ENCODE peak calls at places on chromosomes 5 and 9, in nine cellular contexts. P, Y, W, H, K, Q, V, N and T are unnamed samples.

GRCh38 chr5:13745508-13745907 is 199.0 kb downstream of the DNAH5 start:
- DNase-seq in P (no peak), Y (no peak), W (peak), H (no peak), K (no peak), Q (no peak), V (no peak), N (no peak), T (peak)

GRCh38 chr9:38062498-38063362 is 6.3 kb downstream of the SHB start:
- DNase-seq in P (no peak), Y (no peak), W (no peak), H (no peak), K (no peak), Q (peak), V (no peak), N (no peak), T (peak)

GRCh38 chr9:120859361-120859760 is 16.6 kb upstream of the PSMD5 start:
- DNase-seq in P (no peak), Y (no peak), W (no peak), H (no peak), K (no peak), Q (no peak), V (no peak), N (no peak), T (no peak)

GRCh38 chr5:97102010-97102470 is 40.4 kb downstream of the LIX1 start:
- DNase-seq in P (peak), Y (peak), W (no peak), H (peak), K (no peak), Q (no peak), V (no peak), N (no peak), T (no peak)

GRCh38 chr9:109277451-109277850 is 43.4 kb downstream of the EPB41L4B start:
- DNase-seq in P (no peak), Y (no peak), W (no peak), H (no peak), K (no peak), Q (no peak), V (no peak), N (no peak), T (no peak)

GRCh38 chr5:103706939-103707682 is 144.5 kb upstream of the NUDT12 start:
- DNase-seq in P (no peak), Y (no peak), W (no peak), H (no peak), K (no peak), Q (no peak), V (no peak), N (no peak), T (no peak)

GRCh38 chr5:60455589-60455988 is 244.4 kb downstream of the DEPDC1B start:
- DNase-seq in P (no peak), Y (no peak), W (peak), H (no peak), K (no peak), Q (no peak), V (no peak), N (no peak), T (no peak)

GRCh38 chr5:143985832-143986485 is 174.0 kb downstream of the HMHB1 start:
- DNase-seq in P (no peak), Y (no peak), W (peak), H (no peak), K (peak), Q (no peak), V (no peak), N (no peak), T (peak)

GRCh38 chr5:145495741-145496140 is 339.4 kb downstream of the PRELID2 start:
- DNase-seq in P (no peak), Y (no peak), W (peak), H (no peak), K (peak), Q (no peak), V (no peak), N (no peak), T (peak)

GRCh38 chr5:62791059-62791458 is 212.4 kb downstream of the LRRC70 start:
- DNase-seq in P (no peak), Y (peak), W (peak), H (no peak), K (no peak), Q (no peak), V (no peak), N (no peak), T (no peak)

GRCh38 chr5:168128556-168128955 is 162.9 kb upstream of the WWC1 start:
- DNase-seq in P (no peak), Y (no peak), W (no peak), H (no peak), K (peak), Q (no peak), V (no peak), N (no peak), T (no peak)

GRCh38 chr9:36191290-36191645 is 547 bp downstream of the CLTA start:
- DNase-seq in P (peak), Y (peak), W (peak), H (no peak), K (no peak), Q (peak), V (no peak), N (no peak), T (no peak)

GRCh38 chr5:159105318-159106053 is 5.8 kb upstream of the EBF1 start:
- DNase-seq in P (peak), Y (peak), W (no peak), H (no peak), K (no peak), Q (peak), V (no peak), N (no peak), T (no peak)

GRCh38 chr5:147949711-147950573 is 43.6 kb upstream of the C5orf46 start:
- DNase-seq in P (no peak), Y (peak), W (peak), H (no peak), K (peak), Q (peak), V (no peak), N (no peak), T (peak)

GRCh38 chr9:978117-978830 is 1.8 kb downstream of the DMRT3 start:
- DNase-seq in P (no peak), Y (no peak), W (no peak), H (peak), K (no peak), Q (no peak), V (no peak), N (no peak), T (no peak)

GRCh38 chr5:6078881-6079280 is 299.5 kb downstream of the MED10 start:
- DNase-seq in P (no peak), Y (no peak), W (no peak), H (peak), K (no peak), Q (no peak), V (peak), N (no peak), T (no peak)

GRCh38 chr9:14316574-14317304 is 2.8 kb upstream of the NFIB start:
- DNase-seq in P (no peak), Y (peak), W (no peak), H (no peak), K (no peak), Q (no peak), V (no peak), N (peak), T (no peak)

GRCh38 chr5:141223112-141223783 is at the start of gene PCDHB14:
- DNase-seq in P (no peak), Y (peak), W (peak), H (no peak), K (no peak), Q (no peak), V (no peak), N (no peak), T (peak)

GRCh38 chr5:66596791-66597757 is 881 bp downstream of the MAST4 start:
- DNase-seq in P (peak), Y (peak), W (peak), H (no peak), K (no peak), Q (no peak), V (no peak), N (peak), T (no peak)

GRCh38 chr9:26158631-26159150 is 480.4 kb upstream of the TUSC1 start:
- DNase-seq in P (no peak), Y (no peak), W (no peak), H (no peak), K (no peak), Q (no peak), V (no peak), N (no peak), T (no peak)

GRCh38 chr5:148717668-148718067 is 63.3 kb upstream of the HTR4 start:
- DNase-seq in P (no peak), Y (no peak), W (no peak), H (no peak), K (no peak), Q (no peak), V (no peak), N (no peak), T (no peak)

GRCh38 chr9:4700932-4701331 is 21.6 kb downstream of the CDC37L1 start:
- DNase-seq in P (no peak), Y (no peak), W (no peak), H (no peak), K (no peak), Q (no peak), V (no peak), N (no peak), T (no peak)

GRCh38 chr9:75170898-75171360 is 82.6 kb downstream of the OSTF1 start:
- DNase-seq in P (no peak), Y (no peak), W (peak), H (no peak), K (peak), Q (no peak), V (no peak), N (no peak), T (peak)

GRCh38 chr9:136958898-136959850 is 7.1 kb downstream of the LCN12 start:
- DNase-seq in P (no peak), Y (no peak), W (no peak), H (no peak), K (no peak), Q (no peak), V (no peak), N (no peak), T (no peak)

GRCh38 chr5:138149530-138149929 is 10.3 kb upstream of the NME5 start:
- DNase-seq in P (no peak), Y (no peak), W (no peak), H (no peak), K (no peak), Q (no peak), V (no peak), N (no peak), T (no peak)
- TF ChIP-seq CTCF in P (no peak), Y (no peak), W (no peak), H (no peak), K (no peak), Q (no peak), V (no peak), N (no peak), T (no peak)

DNA sequence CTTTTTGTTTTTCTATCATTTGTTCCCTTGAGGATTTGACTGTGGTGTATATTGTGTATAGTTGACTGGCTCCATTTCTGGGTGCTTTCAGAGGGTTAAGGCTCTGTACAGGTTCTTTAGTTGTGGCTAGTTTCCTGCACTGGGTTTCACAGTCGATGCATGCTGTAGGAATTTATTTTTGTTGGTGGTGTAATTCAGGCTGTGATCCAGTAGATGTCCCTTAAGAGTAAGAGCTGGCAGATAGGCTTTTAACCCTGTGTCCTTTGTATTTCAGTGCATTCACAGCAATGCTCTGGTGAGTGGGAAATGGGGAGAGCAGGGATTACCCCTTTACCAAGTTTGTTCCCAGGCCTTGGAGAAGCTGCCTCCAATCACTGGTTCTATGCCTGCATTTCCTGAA is 112.9 kb downstream of the SPATA31D1 start:
- DNase-seq in P (no peak), Y (peak), W (no peak), H (no peak), K (no peak), Q (peak), V (no peak), N (no peak), T (no peak)
- TF ChIP-seq CTCF in P (no peak), Y (peak), W (peak), H (no peak), K (peak), Q (no peak), V (no peak), N (no peak), T (no peak)

GRCh38 chr5:77294212-77294611 is 83.7 kb downstream of the PDE8B start:
- DNase-seq in P (no peak), Y (no peak), W (no peak), H (no peak), K (no peak), Q (peak), V (no peak), N (no peak), T (no peak)
- TF ChIP-seq CTCF in P (no peak), Y (no peak), W (no peak), H (no peak), K (no peak), Q (no peak), V (no peak), N (no peak), T (no peak)

GRCh38 chr5:179267071-179267670 is 78.1 kb downstream of the ADAMTS2 start:
- DNase-seq in P (no peak), Y (peak), W (no peak), H (no peak), K (no peak), Q (no peak), V (peak), N (no peak), T (no peak)
- TF ChIP-seq CTCF in P (no peak), Y (peak), W (no peak), H (no peak), K (no peak), Q (no peak), V (no peak), N (no peak), T (peak)